ENCODE peak calls at places on chromosomes 6 and 20, in seven cellular contexts. K is occipital lobe; B is stimulated activated effector memory CD8-positive, alpha-beta T cell treated with anti-CD3 and anti-CD28 coated beads, Interleukin-12 subunit alpha, Interleukin-12 subunit beta, amount 100 ng/mL, for 72 hours; S is stimulated activated CD4-positive, alpha-beta T cell treated with anti-CD3 and anti-CD28 coated beads, TNF-alpha, amount 100 ng/mL, for 1 hour; P is germinal center; L is activated CD4-positive, alpha-beta T cell treated with anti-CD3 and anti-CD28 coated beads, Interleukin-2, amount 50 U/mL, for 1 hour; T is NCI-H2029 treated with DMSO at 0.1 percent for 48 hours. W is an unnamed sample.

GRCh38 chr20:63932606-63933160 is 23.5 kb downstream of the UCKL1 start:
- DNase-seq in P (no peak), S (no peak), K (no peak), T (no peak), B (no peak), L (no peak), W (no peak)

GRCh38 chr6:14861491-14861943 is 384.4 kb upstream of the JARID2 start:
- DNase-seq in K (no peak), S (no peak), B (peak; percentile 65), P (no peak), T (no peak), L (no peak), W (no peak)

GRCh38 chr20:58778774-58779173 is 71.9 kb downstream of the GNAS-AS1 start:
- DNase-seq in B (no peak), T (no peak), P (no peak), S (no peak), L (no peak), K (no peak), W (no peak)

GRCh38 chr20:43786885-43787284 is 60.1 kb upstream of the GTSF1L start:
- DNase-seq in P (no peak), T (no peak), B (peak; percentile 40), K (no peak), L (no peak), S (no peak), W (no peak)

GRCh38 chr20:54208492-54209044 is 681 bp downstream of the PFDN4 start:
- DNase-seq in K (peak; percentile 70), B (no peak), S (peak; percentile 11), P (no peak), T (no peak), L (no peak), W (no peak)

GRCh38 chr6:111888928-111889696 is 15.9 kb upstream of the FYN start:
- DNase-seq in B (no peak), L (no peak), P (no peak), S (no peak), T (no peak), K (peak; percentile 5), W (no peak)

GRCh38 chr6:107621216-107621940 is 131.5 kb downstream of the SOBP start:
- DNase-seq in L (no peak), T (peak; percentile 94), P (no peak), K (no peak), B (no peak), S (no peak), W (no peak)

GRCh38 chr20:37220255-37220654 is 40.9 kb upstream of the MROH8 start:
- DNase-seq in B (no peak), K (no peak), L (no peak), S (no peak), T (no peak), P (no peak), W (no peak)

GRCh38 chr6:27078734-27079357 is 168.7 kb upstream of the PRSS16 start:
- DNase-seq in L (peak; percentile 20), S (no peak), B (no peak), P (peak; percentile 21), K (no peak), T (peak; percentile 59), W (no peak)

GRCh38 chr6:134531611-134532010 is 213.7 kb upstream of the SGK1 start:
- DNase-seq in K (no peak), P (no peak), B (no peak), T (no peak), L (no peak), S (no peak), W (no peak)

GRCh38 chr6:147604373-147604772 is 95.9 kb downstream of the SAMD5 start:
- DNase-seq in S (no peak), T (no peak), K (no peak), L (no peak), B (no peak), P (no peak), W (no peak)

GRCh38 chr20:11958852-11959251 is 41.2 kb downstream of the BTBD3 start:
- DNase-seq in P (no peak), L (no peak), T (no peak), S (no peak), K (no peak), B (no peak), W (no peak)

GRCh38 chr6:144718431-144718830 is 433.3 kb downstream of the UTRN start:
- DNase-seq in T (no peak), K (no peak), P (no peak), L (no peak), B (no peak), S (no peak), W (no peak)

GRCh38 chr20:35283441-35284266 is 918 bp downstream of the EIF6 start:
- DNase-seq in P (no peak), K (no peak), T (no peak), L (no peak), B (peak; percentile 59), S (no peak), W (no peak)

GRCh38 chr6:43120101-43120730 is 44.1 kb downstream of the PTK7 start:
- DNase-seq in T (no peak), L (no peak), B (no peak), S (no peak), P (no peak), K (no peak), W (no peak)

GRCh38 chr6:111978826-111979225 is 75.1 kb upstream of the CCN6 start:
- DNase-seq in P (no peak), T (no peak), K (no peak), S (no peak), L (no peak), B (no peak), W (no peak)

GRCh38 chr6:20909621-20910020 is 375.4 kb downstream of the CDKAL1 start:
- DNase-seq in L (no peak), T (peak; percentile 90), S (no peak), K (no peak), P (no peak), B (no peak), W (no peak)

GRCh38 chr6:25112207-25112874 is 166.8 kb upstream of the CARMIL1 start:
- DNase-seq in L (no peak), P (no peak), K (no peak), S (no peak), B (no peak), T (no peak), W (no peak)

GRCh38 chr6:160883560-160883959 is 108.0 kb upstream of the MAP3K4 start:
- DNase-seq in K (no peak), B (no peak), S (no peak), L (no peak), P (no peak), T (no peak), W (no peak)

W was measured in activated CD8-positive, alpha-beta memory T cell treated with anti-CD3 and anti-CD28 coated beads for 4 hours.